ENCODE peak calls at places on chromosomes 12 and 14, in four cellular contexts. X, V, A and N are unnamed samples.

GRCh38 chr12:111215891-111216290 is 153.0 kb downstream of the PHETA1 start:
- DNase-seq in V (no peak), A (no peak), X (no peak), N (no peak)

GRCh38 chr14:70811065-70811464 is 1.8 kb upstream of the MAP3K9 start:
- DNase-seq in A (no peak), V (no peak), X (no peak), N (no peak)

GRCh38 chr12:26642361-26642760 is 190.6 kb downstream of the ITPR2 start:
- DNase-seq in X (peak; percentile 13), A (no peak), V (no peak), N (no peak)

GRCh38 chr14:36069535-36069900 is 107.0 kb downstream of the PTCSC3 start:
- DNase-seq in X (peak; percentile 43), V (no peak), A (peak; percentile 69), N (no peak)

GRCh38 chr12:124605869-124606774 is 38.7 kb upstream of the NCOR2 start:
- DNase-seq in A (no peak), X (no peak), V (no peak), N (no peak)

GRCh38 chr12:106633451-106633823 is 50.6 kb downstream of the RFX4 start:
- DNase-seq in X (peak; percentile 67), V (no peak), A (no peak), N (no peak)

GRCh38 chr14:103259801-103260628 is 74.0 kb upstream of the EIF5 start:
- DNase-seq in A (peak; percentile 34), X (no peak), V (no peak), N (no peak)

GRCh38 chr12:93429448-93429847 is 12.3 kb downstream of the UBE2N start:
- DNase-seq in X (no peak), A (no peak), V (no peak), N (no peak)

GRCh38 chr12:117501066-117501465 is 139.6 kb upstream of the NOS1 start:
- DNase-seq in V (no peak), A (no peak), X (no peak), N (no peak)

GRCh38 chr12:26359576-26359975 is 164.2 kb downstream of the SSPN start:
- DNase-seq in X (no peak), V (no peak), A (no peak), N (no peak)

GRCh38 chr12:59041241-59042121 is 121.2 kb upstream of the LRIG3 start:
- DNase-seq in X (peak; percentile 87), V (no peak), A (no peak), N (no peak)

GRCh38 chr14:51792819-51793218 is 67.6 kb upstream of the GNG2 start:
- DNase-seq in V (no peak), A (no peak), X (peak; percentile 21), N (no peak)

GRCh38 chr12:40336573-40337199 is 111.9 kb downstream of the LRRK2 start:
- DNase-seq in V (no peak), X (peak; percentile 21), A (no peak), N (no peak)

GRCh38 chr14:39555749-39556148 is 123.5 kb upstream of the FBXO33 start:
- DNase-seq in X (no peak), V (no peak), A (no peak), N (no peak)

GRCh38 chr14:97757491-97757890 is 960.3 kb downstream of the VRK1 start:
- DNase-seq in A (no peak), V (no peak), X (no peak), N (no peak)

GRCh38 chr12:96906498-96906848 is 584 bp upstream of the NEDD1 start:
- DNase-seq in X (no peak), A (no peak), V (no peak), N (no peak)

GRCh38 chr12:20442322-20442721 is 74.0 kb downstream of the PDE3A start:
- DNase-seq in V (no peak), A (no peak), X (no peak), N (no peak)

GRCh38 chr14:74503256-74503972 is 9.8 kb downstream of the ISCA2 start:
- DNase-seq in A (no peak), X (no peak), V (no peak), N (no peak)

GRCh38 chr12:43143278-43143677 is 408.7 kb downstream of the ADAMTS20 start:
- DNase-seq in A (no peak), X (no peak), V (no peak), N (no peak)

GRCh38 chr14:22482085-22482694 is 106.8 kb downstream of the DAD1 start:
- DNase-seq in V (no peak), A (no peak), X (no peak), N (no peak)

GRCh38 chr12:127625372-127625771 is 641.6 kb upstream of the TMEM132C start:
- DNase-seq in X (no peak), V (no peak), A (no peak), N (no peak)

GRCh38 chr12:28817524-28817923 is 331.6 kb upstream of the FAR2 start:
- DNase-seq in A (no peak), V (no peak), X (no peak), N (no peak)

GRCh38 chr12:32891956-32892355 is 4.6 kb downstream of the PKP2 start:
- DNase-seq in A (no peak), V (no peak), X (peak; percentile 68), N (no peak)

GRCh38 chr12:12172106-12172511 is 94.7 kb downstream of the LRP6 start:
- DNase-seq in V (no peak), A (no peak), X (peak; percentile 66), N (no peak)

GRCh38 chr14:69693823-69694729 is 72.9 kb upstream of the SRSF5 start:
- DNase-seq in A (peak; percentile 87), V (no peak), X (no peak), N (no peak)

DNA sequence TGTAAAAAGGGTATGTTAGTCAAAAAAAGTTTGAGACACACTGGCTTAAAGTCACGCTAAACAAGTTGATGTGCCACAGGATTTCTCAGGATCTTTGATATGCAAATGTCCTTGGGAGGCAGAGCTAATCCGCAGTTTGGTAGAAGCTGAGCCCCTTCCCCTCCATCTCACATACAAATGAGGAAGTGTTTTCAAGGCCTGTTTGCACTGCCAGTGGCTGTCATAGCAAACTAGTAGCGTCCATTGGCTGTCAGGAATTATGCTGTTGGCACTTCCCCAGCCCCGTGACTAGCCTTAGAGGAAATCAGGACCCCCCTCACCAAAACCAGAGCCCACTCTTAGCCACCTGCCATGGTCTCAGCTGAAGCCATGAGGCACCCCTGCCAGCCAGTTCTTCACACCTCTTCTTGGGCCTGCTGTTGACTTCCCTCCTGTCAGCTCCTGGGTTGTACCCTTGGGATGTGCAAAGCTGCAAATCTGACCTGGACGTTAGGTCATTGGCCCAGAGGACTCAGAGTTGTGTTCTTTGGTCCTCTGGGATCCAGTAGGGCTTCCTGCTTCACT is 254.0 kb downstream of the CACNA1C start:
- DNase-seq in V (no peak), X (no peak), A (no peak), N (no peak)
- H3K4me1 ChIP-seq in V (no peaks in the 10 kb centered on the region), X (peaks cover 14% of the 10 kb centered on the region), A (no peaks in the 10 kb centered on the region), N (no peaks in the 10 kb centered on the region)

DNA sequence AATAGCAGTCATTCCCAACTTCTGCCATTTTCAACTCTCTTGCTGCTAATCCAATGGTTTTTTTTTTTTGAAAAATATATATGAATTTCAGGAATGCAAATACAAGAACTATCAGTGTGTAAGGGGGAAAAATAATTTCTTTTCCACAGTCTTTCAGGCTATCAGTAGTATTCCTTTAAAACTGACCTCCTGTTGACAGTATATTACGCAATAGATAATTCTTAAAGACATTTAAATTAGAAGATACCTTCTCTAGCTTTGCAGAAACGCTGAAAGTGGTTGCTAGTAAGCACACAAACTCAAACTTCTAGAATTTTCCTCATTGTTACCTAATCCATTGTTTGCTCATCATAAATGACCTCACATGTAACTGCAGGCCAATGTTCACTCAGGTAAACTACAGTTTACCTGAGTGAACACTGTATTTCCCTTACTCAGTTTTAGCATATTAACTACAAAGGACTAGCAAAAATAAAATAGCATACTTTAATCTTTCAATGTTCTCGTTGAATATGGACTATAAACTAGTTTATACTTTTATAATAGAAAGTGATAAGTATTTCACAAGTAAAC is at the start of gene C12orf50:
- DNase-seq in X (no peak), A (no peak), V (no peak), N (no peak)
- TF ChIP-seq CTCF in X (no peak), A (no peak), V (no peak), N (no peak)

GRCh38 chr14:33679025-33679424 is 271.8 kb downstream of the EGLN3 start:
- DNase-seq in X (no peak), A (no peak), V (no peak), N (no peak)
- H3K4me1 ChIP-seq in X (no peaks in the 10 kb centered on the region), A (no peaks in the 10 kb centered on the region), V (no peaks in the 10 kb centered on the region), N (peaks cover 14% of the 10 kb centered on the region)

DNA sequence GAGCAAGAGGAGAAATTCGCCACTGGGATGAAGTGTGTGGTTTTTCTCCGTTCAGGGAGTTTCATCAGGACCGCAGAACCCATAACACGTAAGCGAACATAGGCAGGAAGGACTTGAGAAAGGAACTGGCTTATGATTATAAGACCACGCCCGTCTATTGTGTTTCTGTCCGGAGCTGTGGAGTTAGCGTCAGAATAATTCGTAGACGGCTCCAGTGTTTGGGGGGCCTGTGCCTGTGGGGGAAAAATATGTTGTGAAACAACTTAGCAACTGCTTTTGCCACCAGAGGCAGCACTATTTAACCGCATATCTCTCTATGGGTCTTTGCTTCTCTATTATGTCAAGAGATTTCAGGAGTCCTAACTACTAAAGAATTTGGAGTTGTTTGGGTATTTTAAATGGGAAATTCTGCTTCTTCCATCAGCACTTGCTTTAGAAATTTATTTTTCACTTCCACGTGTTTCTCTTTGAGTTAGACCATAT is 506 bp upstream of the CLEC14A start:
- DNase-seq in V (no peak), A (peak; percentile 8), X (peak; percentile 97), N (no peak)
- TF ChIP-seq CTCF in V (no peak), A (no peak), X (peak; percentile 58), N (no peak)

GRCh38 chr14:105150026-105150367 is 18.6 kb downstream of the JAG2 start:
- DNase-seq in V (no peak), A (no peak), X (no peak), N (no peak)
- H3K4me1 ChIP-seq in V (no peaks in the 10 kb centered on the region), A (no peaks in the 10 kb centered on the region), X (peaks cover 9% of the 10 kb centered on the region), N (no peaks in the 10 kb centered on the region)

DNA sequence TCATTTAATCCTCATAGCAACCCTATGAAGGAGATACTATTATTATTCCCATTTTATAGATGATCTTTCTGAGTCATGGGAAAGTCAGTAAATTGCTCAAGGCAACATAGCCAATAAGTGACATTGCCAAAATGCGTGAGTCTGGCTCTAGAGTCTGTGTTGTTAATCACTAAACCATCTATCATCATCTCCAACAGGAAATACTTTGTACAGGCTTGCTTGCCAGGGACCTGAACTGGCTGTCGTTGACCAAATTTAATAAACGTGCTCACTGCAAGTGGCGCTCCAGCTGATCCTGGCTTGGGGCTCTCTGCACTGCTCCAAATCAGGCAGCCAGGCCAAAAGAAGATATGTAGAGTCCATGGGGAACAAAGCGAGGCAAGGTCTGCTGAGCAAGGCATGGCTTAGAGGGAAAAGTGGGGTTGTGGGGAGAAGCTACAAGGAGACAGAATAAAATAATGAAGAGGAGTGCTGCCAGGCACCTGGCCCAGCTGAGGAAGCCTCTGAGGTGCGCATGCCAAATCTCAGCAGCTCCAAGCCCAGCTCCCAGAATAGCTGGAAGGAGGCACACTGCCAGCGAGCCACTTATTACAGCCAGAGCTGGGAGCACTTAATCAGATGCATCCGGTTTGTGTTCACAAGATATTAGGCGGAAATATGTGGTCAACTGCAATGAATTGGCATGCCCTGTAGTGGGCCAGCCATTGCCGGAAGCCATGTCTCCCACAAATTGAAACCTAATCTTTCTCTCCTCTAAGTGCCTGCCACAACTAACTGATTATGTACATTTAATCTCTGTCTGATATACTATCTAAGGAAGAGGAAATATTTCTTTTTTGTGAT is 43.3 kb upstream of the PTPRO start:
- DNase-seq in V (no peak), A (peak; percentile 70), X (peak; percentile 85), N (peak; percentile 83)
- TF ChIP-seq CTCF in V (no peak), A (no peak), X (peak; percentile 4), N (no peak)

DNA sequence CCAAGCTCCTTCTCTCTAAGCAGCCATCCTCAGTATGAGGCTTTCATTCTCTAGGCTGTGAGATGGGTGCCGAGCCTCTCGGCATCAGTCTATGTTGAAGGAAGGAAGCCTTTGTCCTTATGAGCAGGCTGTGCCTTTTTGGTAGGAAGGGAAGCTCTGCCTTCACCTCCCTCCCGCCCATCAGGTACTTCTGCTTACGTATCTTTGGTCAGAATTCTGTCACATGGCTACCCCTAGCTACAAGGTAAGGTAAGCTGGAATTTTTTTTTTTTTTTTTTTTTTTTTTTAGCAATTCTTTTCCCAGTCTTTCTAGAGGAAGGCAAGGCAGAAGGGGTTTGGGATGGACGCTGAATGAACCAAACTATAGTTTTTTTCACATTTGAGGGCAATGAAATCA is 16.9 kb downstream of the BATF start:
- DNase-seq in A (no peak), V (no peak), X (no peak), N (no peak)
- H3K4me1 ChIP-seq in A (peaks cover 9% of the 10 kb centered on the region), V (peaks cover 35% of the 10 kb centered on the region), X (no peaks in the 10 kb centered on the region), N (no peaks in the 10 kb centered on the region)